ENCODE peak calls at places on chromosome 14, in four cellular contexts. E is cerebellar cortex, I is fibroblast of pulmonary artery, H is C1 segment of cervical spinal cord. U is an unnamed sample.

GRCh38 chr14:101552786-101553231 is 8.5 kb upstream of the DIO3 start:
- DNase-seq in E (no peak), I (no peak), H (no peak), U (no peak)

GRCh38 chr14:70152704-70153103 is 36.0 kb downstream of the SLC8A3 start:
- DNase-seq in E (no peak), I (no peak), H (no peak), U (no peak)

GRCh38 chr14:103257211-103257962 is 76.7 kb upstream of the EIF5 start:
- DNase-seq in E (no peak), I (peak; percentile 4), H (no peak), U (no peak)

GRCh38 chr14:73753043-73753886 is 39.1 kb upstream of the PNMA1 start:
- DNase-seq in E (no peak), I (peak; percentile 65), H (no peak), U (peak; percentile 20)

GRCh38 chr14:76201162-76201561 is 49.4 kb downstream of the GPATCH2L start:
- DNase-seq in E (no peak), I (peak; percentile 55), H (no peak), U (no peak)

GRCh38 chr14:36507847-36508417 is 12.1 kb downstream of the NKX2-1 start:
- DNase-seq in E (no peak), I (no peak), H (no peak), U (no peak)

GRCh38 chr14:70047598-70048312 is 141.0 kb downstream of the SLC8A3 start:
- DNase-seq in E (no peak), I (no peak), H (no peak), U (no peak)

GRCh38 chr14:58547649-58548048 is 90.1 kb upstream of the DACT1 start:
- DNase-seq in E (no peak), I (no peak), H (no peak), U (no peak)

GRCh38 chr14:60931206-60931605 is 49.7 kb downstream of the TRMT5 start:
- DNase-seq in E (no peak), I (no peak), H (no peak), U (no peak)

GRCh38 chr14:72615511-72616121 is 278.3 kb downstream of the DPF3 start:
- DNase-seq in E (peak; percentile 23), I (peak; percentile 65), H (no peak), U (no peak)

GRCh38 chr14:64123241-64123956 is 170.8 kb downstream of the ESR2 start:
- DNase-seq in E (no peak), I (no peak), H (no peak), U (no peak)

U was measured in GM20000.